ENCODE peak calls at places on chromosome 1, in seven cellular contexts. J, G, X, M, K, W and I are unnamed samples.

GRCh38 chr1:44713321-44713781 is 17.6 kb downstream of the RNU5D-1 start:
- DNase-seq in J (no peak), G (no peak), X (no peak), M (no peak), K (peak; percentile 45), W (no peak), I (no peak)

GRCh38 chr1:232011961-232012360 is 385.4 kb downstream of the DISC1 start:
- DNase-seq in J (no peak), G (peak; percentile 45), X (no peak), M (no peak), K (no peak), W (no peak), I (peak; percentile 64)

GRCh38 chr1:25037174-25038074 is 107.3 kb upstream of the RUNX3 start:
- DNase-seq in J (no peak), G (peak; percentile 46), X (peak; percentile 90), M (peak; percentile 25), K (no peak), W (no peak), I (no peak)

GRCh38 chr1:24027838-24028468 is 47.8 kb upstream of the SRSF10 start:
- DNase-seq in J (no peak), G (peak; percentile 74), X (peak; percentile 27), M (peak; percentile 11), K (peak; percentile 38), W (no peak), I (peak; percentile 43)

GRCh38 chr1:147238053-147238902 is 4.2 kb upstream of the CHD1L start:
- DNase-seq in J (no peak), G (no peak), X (no peak), M (no peak), K (no peak), W (no peak), I (no peak)

GRCh38 chr1:106921186-106921585 is 135.3 kb upstream of the PRMT6 start:
- DNase-seq in J (no peak), G (peak; percentile 1), X (no peak), M (no peak), K (no peak), W (no peak), I (peak; percentile 21)

GRCh38 chr1:212621830-212622315 is 13.3 kb downstream of the ATF3 start:
- DNase-seq in J (no peak), G (no peak), X (no peak), M (no peak), K (no peak), W (no peak), I (no peak)

GRCh38 chr1:236800002-236800620 is 5.0 kb downstream of the MTR start:
- DNase-seq in J (no peak), G (no peak), X (no peak), M (no peak), K (no peak), W (no peak), I (peak; percentile 12)

GRCh38 chr1:6870571-6870970 is 85.3 kb downstream of the CAMTA1 start:
- DNase-seq in J (no peak), G (peak; percentile 73), X (no peak), M (no peak), K (no peak), W (no peak), I (peak; percentile 46)

GRCh38 chr1:111963985-111964738 is 25.3 kb downstream of the KCND3 start:
- DNase-seq in J (no peak), G (no peak), X (no peak), M (no peak), K (no peak), W (no peak), I (no peak)

GRCh38 chr1:157025856-157026255 is 19.7 kb downstream of the ARHGEF11 start:
- DNase-seq in J (no peak), G (no peak), X (no peak), M (no peak), K (no peak), W (no peak), I (no peak)

GRCh38 chr1:58477390-58477789 is 69.1 kb downstream of the OMA1 start:
- DNase-seq in J (no peak), G (peak; percentile 23), X (no peak), M (no peak), K (peak; percentile 44), W (no peak), I (peak; percentile 5)

GRCh38 chr1:181159451-181160151 is 71.1 kb downstream of the IER5 start:
- DNase-seq in J (no peak), G (peak; percentile 64), X (no peak), M (no peak), K (no peak), W (no peak), I (peak; percentile 75)

GRCh38 chr1:30336550-30337426 is 386.6 kb downstream of the MATN1 start:
- DNase-seq in J (no peak), G (no peak), X (no peak), M (no peak), K (no peak), W (no peak), I (no peak)

GRCh38 chr1:232518357-232518756 is 111.6 kb downstream of the SIPA1L2 start:
- DNase-seq in J (no peak), G (no peak), X (no peak), M (no peak), K (no peak), W (no peak), I (no peak)

GRCh38 chr1:84712288-84712874 is 22.1 kb upstream of the SSX2IP start:
- DNase-seq in J (no peak), G (peak; percentile 84), X (no peak), M (no peak), K (no peak), W (no peak), I (peak; percentile 83)

GRCh38 chr1:115782571-115783281 is 14.2 kb upstream of the CASQ2 start:
- DNase-seq in J (no peak), G (peak; percentile 74), X (peak; percentile 30), M (no peak), K (no peak), W (peak; percentile 88), I (peak; percentile 75)

GRCh38 chr1:151680812-151681211 is 35.8 kb downstream of the CELF3 start:
- DNase-seq in J (no peak), G (peak; percentile 94), X (no peak), M (no peak), K (no peak), W (peak; percentile 63), I (peak; percentile 92)

GRCh38 chr1:27392778-27393635 is 585 bp downstream of the GPR3 start:
- DNase-seq in J (peak; percentile 24), G (no peak), X (no peak), M (no peak), K (no peak), W (no peak), I (no peak)

GRCh38 chr1:41649445-41650175 is 165.1 kb upstream of the EDN2 start:
- DNase-seq in J (no peak), G (no peak), X (no peak), M (no peak), K (peak; percentile 76), W (no peak), I (no peak)

GRCh38 chr1:198683449-198683848 is 44.6 kb downstream of the PTPRC start:
- DNase-seq in J (no peak), G (no peak), X (no peak), M (no peak), K (no peak), W (no peak), I (no peak)

GRCh38 chr1:202280595-202280994 is 61.1 kb downstream of the UBE2T start:
- DNase-seq in J (no peak), G (no peak), X (no peak), M (no peak), K (no peak), W (no peak), I (no peak)

GRCh38 chr1:220451541-220451940 is 76.4 kb upstream of the MARK1 start:
- DNase-seq in J (no peak), G (peak; percentile 5), X (no peak), M (no peak), K (no peak), W (no peak), I (no peak)

GRCh38 chr1:172966844-172967540 is 83.7 kb downstream of the TNFSF18 start:
- DNase-seq in J (no peak), G (peak; percentile 70), X (no peak), M (no peak), K (no peak), W (no peak), I (peak; percentile 46)

GRCh38 chr1:1115136-1115829 is 606 bp downstream of the C1orf159 start:
- DNase-seq in J (no peak), G (no peak), X (no peak), M (no peak), K (no peak), W (no peak), I (no peak)

GRCh38 chr1:183472488-183473285 is at the start of gene SMG7:
- DNase-seq in J (peak; percentile 66), G (peak; percentile 49), X (peak; percentile 55), M (no peak), K (peak; percentile 43), W (no peak), I (peak; percentile 20)

GRCh38 chr1:34131396-34132160 is 33.5 kb downstream of the CSMD2 start:
- DNase-seq in J (no peak), G (peak; percentile 17), X (no peak), M (no peak), K (no peak), W (no peak), I (no peak)

GRCh38 chr1:192529031-192529755 is 46.4 kb upstream of the RGS1 start:
- DNase-seq in J (no peak), G (peak; percentile 69), X (no peak), M (no peak), K (no peak), W (no peak), I (peak; percentile 51)

GRCh38 chr1:8330271-8331125 is 12.6 kb downstream of the SLC45A1 start:
- DNase-seq in J (no peak), G (no peak), X (no peak), M (no peak), K (no peak), W (no peak), I (no peak)

GRCh38 chr1:207935166-207935583 is 24.2 kb upstream of the CD34 start:
- DNase-seq in J (no peak), G (no peak), X (no peak), M (no peak), K (no peak), W (no peak), I (no peak)

GRCh38 chr1:101293461-101294045 is 56.7 kb downstream of the S1PR1 start:
- DNase-seq in J (no peak), G (peak; percentile 57), X (no peak), M (no peak), K (no peak), W (peak; percentile 60), I (peak; percentile 87)

GRCh38 chr1:22404486-22404885 is 47.2 kb upstream of the ZBTB40 start:
- DNase-seq in J (no peak), G (no peak), X (no peak), M (no peak), K (no peak), W (no peak), I (no peak)

GRCh38 chr1:33370286-33370685 is 49.4 kb upstream of the A3GALT2 start:
- DNase-seq in J (no peak), G (peak; percentile 87), X (no peak), M (no peak), K (peak; percentile 75), W (no peak), I (no peak)

GRCh38 chr1:67771152-67771551 is 62.1 kb downstream of the GNG12 start:
- DNase-seq in J (no peak), G (peak; percentile 75), X (no peak), M (no peak), K (no peak), W (no peak), I (peak; percentile 95)

GRCh38 chr1:12019858-12020509 is 686 bp downstream of the MIIP start:
- DNase-seq in J (no peak), G (peak; percentile 24), X (no peak), M (no peak), K (no peak), W (no peak), I (no peak)

GRCh38 chr1:8025061-8025670 is 943 bp downstream of the ERRFI1 start:
- DNase-seq in J (no peak), G (peak; percentile 15), X (no peak), M (no peak), K (no peak), W (no peak), I (no peak)

GRCh38 chr1:151617995-151618394 is 6.1 kb downstream of the SNX27 start:
- DNase-seq in J (no peak), G (no peak), X (no peak), M (no peak), K (no peak), W (no peak), I (no peak)

GRCh38 chr1:24900985-24901781 is 28.9 kb downstream of the RUNX3 start:
- DNase-seq in J (no peak), G (no peak), X (no peak), M (no peak), K (no peak), W (no peak), I (no peak)